ENCODE peak calls at places on chromosomes 3 and 15, in six cellular contexts. W is left ventricle myocardium inferior, K is uterus, L is endothelial cell of umbilical vein, Z is heart left ventricle, Q is gastrocnemius medialis. D is an unnamed sample.
A peak's percentile ranks its signal among the peaks of the same experiment; 100 is the strongest.

GRCh38 chr3:133038731-133039398 is 674 bp downstream of the TMEM108 start:
- DNase-seq in Q (no peak), Z (no peak), W (peak; percentile 16), K (peak; percentile 14), L (no peak), D (no peak)

GRCh38 chr3:13235897-13236296 is 162.7 kb upstream of the IQSEC1 start:
- DNase-seq in Z (no peak), Q (no peak), W (no peak), K (no peak), L (no peak), D (no peak)

GRCh38 chr3:143207338-143207961 is 87.9 kb downstream of the CHST2 start:
- DNase-seq in W (no peak), Q (no peak), K (no peak), Z (no peak), L (no peak), D (no peak)

GRCh38 chr3:110598847-110599490 is 472.6 kb upstream of the NECTIN3 start:
- DNase-seq in W (no peak), L (no peak), Z (no peak), K (no peak), Q (no peak), D (no peak)

GRCh38 chr15:27706300-27706699 is 392.8 kb downstream of the OCA2 start:
- DNase-seq in Z (no peak), L (no peak), W (no peak), Q (no peak), K (no peak), D (no peak)

GRCh38 chr3:184448321-184449160 is 68.7 kb downstream of the CHRD start:
- DNase-seq in L (peak; percentile 96), Z (no peak), K (no peak), Q (no peak), W (no peak), D (no peak)

GRCh38 chr3:176872771-176873209 is 324.5 kb downstream of the TBL1XR1 start:
- DNase-seq in W (no peak), Q (no peak), L (peak; percentile 61), Z (no peak), K (no peak), D (no peak)

GRCh38 chr3:142211034-142211433 is 14.4 kb downstream of the GK5 start:
- DNase-seq in Z (no peak), L (peak; percentile 26), W (no peak), K (no peak), Q (no peak), D (no peak)

GRCh38 chr15:42364529-42364928 is 5.2 kb downstream of the CAPN3 start:
- DNase-seq in L (peak; percentile 76), W (no peak), Z (no peak), Q (no peak), K (peak; percentile 18), D (no peak)

GRCh38 chr3:195807681-195808121 is 4.0 kb downstream of the MUC4 start:
- DNase-seq in Z (no peak), K (no peak), W (no peak), L (no peak), Q (no peak), D (no peak)

GRCh38 chr3:143720381-143720780 is 127.9 kb downstream of the SLC9A9 start:
- DNase-seq in Z (no peak), K (no peak), W (no peak), L (no peak), Q (no peak), D (no peak)

GRCh38 chr15:28456476-28457395 is 76.0 kb downstream of the GOLGA8G start:
- DNase-seq in Q (no peak), Z (no peak), L (no peak), W (no peak), K (no peak), D (peak; percentile 73)

GRCh38 chr15:78565951-78566774 is 843 bp downstream of the CHRNA5 start:
- DNase-seq in Z (no peak), W (no peak), K (no peak), L (peak; percentile 42), Q (no peak), D (no peak)

GRCh38 chr3:140911822-140912221 is 29.8 kb upstream of the SLC25A36 start:
- DNase-seq in W (no peak), Q (no peak), L (no peak), Z (no peak), K (no peak), D (no peak)

GRCh38 chr3:66239513-66240135 is 18.8 kb downstream of the SLC25A26 start:
- DNase-seq in L (no peak), Z (no peak), Q (no peak), W (no peak), K (no peak), D (no peak)

GRCh38 chr3:3316523-3316922 is 137.0 kb upstream of the CRBN start:
- DNase-seq in Z (no peak), K (no peak), Q (no peak), W (no peak), L (no peak), D (no peak)

GRCh38 chr3:71258116-71258515 is 325.4 kb downstream of the FOXP1 start:
- DNase-seq in W (no peak), Q (no peak), Z (no peak), L (peak; percentile 82), K (no peak), D (no peak)

GRCh38 chr3:138593488-138594149 is 441 bp downstream of the CEP70 start:
- DNase-seq in K (no peak), W (no peak), L (no peak), Q (no peak), Z (no peak), D (no peak)

GRCh38 chr3:65665922-65666321 is 372.8 kb downstream of the MAGI1 start:
- DNase-seq in Z (no peak), L (no peak), W (no peak), Q (no peak), K (no peak), D (no peak)

GRCh38 chr3:3666664-3667063 is 132.6 kb upstream of the LRRN1 start:
- DNase-seq in K (no peak), W (no peak), L (no peak), Q (no peak), Z (no peak), D (no peak)

GRCh38 chr3:190658106-190658505 is 144.2 kb downstream of the IL1RAP start:
- DNase-seq in Z (no peak), W (no peak), K (no peak), L (no peak), Q (no peak), D (no peak)

GRCh38 chr3:147195896-147196295 is 210.4 kb downstream of the ZIC4 start:
- DNase-seq in K (no peak), W (no peak), L (no peak), Q (no peak), Z (no peak), D (no peak)

GRCh38 chr3:175260145-175260794 is 401.1 kb downstream of the NAALADL2 start:
- DNase-seq in Z (no peak), K (no peak), L (no peak), W (no peak), Q (no peak), D (no peak)

GRCh38 chr15:39504812-39505211 is 76.1 kb upstream of the THBS1 start:
- DNase-seq in Z (no peak), K (no peak), W (no peak), L (no peak), Q (no peak), D (no peak)

GRCh38 chr15:74132681-74133070 is 2.3 kb downstream of the ISLR2 start:
- DNase-seq in W (no peak), Q (no peak), K (no peak), Z (no peak), L (no peak), D (no peak)

GRCh38 chr3:130288670-130289069 is 56.8 kb upstream of the COL6A5 start:
- DNase-seq in Q (no peak), L (no peak), W (no peak), Z (no peak), K (no peak), D (no peak)

GRCh38 chr3:14352002-14352627 is 50.3 kb upstream of the SLC6A6 start:
- DNase-seq in Z (no peak), Q (no peak), K (no peak), W (no peak), L (no peak), D (no peak)

GRCh38 chr15:66440501-66440900 is 53.8 kb downstream of the MAP2K1 start:
- DNase-seq in W (no peak), Q (no peak), L (no peak), K (no peak), Z (no peak), D (no peak)
- H3K36me3 ChIP-seq in W (peaks cover 89% of the 10 kb centered on the region), Q (no peaks in the 10 kb centered on the region), L (peaks cover 17% of the 10 kb centered on the region), K (no peaks in the 10 kb centered on the region), Z (no peaks in the 10 kb centered on the region), D (peaks cover 71% of the 10 kb centered on the region)

GRCh38 chr15:95659646-95660045 is 670.9 kb upstream of the NR2F2 start:
- DNase-seq in W (peak; percentile 20), Q (peak; percentile 5), Z (peak; percentile 52), K (peak; percentile 18), L (no peak), D (no peak)

GRCh38 chr15:95668201-95668600 is 662.3 kb upstream of the NR2F2 start:
- DNase-seq in L (no peak), Z (no peak), Q (no peak), K (no peak), W (no peak), D (no peak)

GRCh38 chr15:95664435-95664834 is 666.1 kb upstream of the NR2F2 start:
- DNase-seq in Q (no peak), W (no peak), K (no peak), L (no peak), Z (no peak), D (no peak)

GRCh38 chr15:95662638-95663037 is 667.9 kb upstream of the NR2F2 start:
- DNase-seq in W (no peak), Q (no peak), Z (no peak), L (no peak), K (no peak), D (no peak)

GRCh38 chr15:95663156-95663831 is 667.2 kb upstream of the NR2F2 start:
- DNase-seq in Q (no peak), Z (no peak), W (no peak), L (no peak), K (no peak), D (no peak)
- H3K4me3 ChIP-seq in Q (no peak overlapping the region), Z (no peak overlapping the region), W (no peak overlapping the region), L (no peak overlapping the region), K (no peak overlapping the region), D (no peak overlapping the region)

GRCh38 chr15:56469484-56469883 is 4.5 kb upstream of the MNS1 start:
- DNase-seq in Z (no peak), L (no peak), W (no peak), Q (no peak), K (no peak), D (no peak)

GRCh38 chr15:56460947-56461346 is 4.0 kb downstream of the MNS1 start:
- DNase-seq in W (no peak), L (no peak), Q (no peak), K (no peak), Z (no peak), D (no peak)

GRCh38 chr15:56468271-56468912 is 3.5 kb upstream of the MNS1 start:
- DNase-seq in Q (no peak), K (no peak), W (no peak), Z (no peak), L (peak; percentile 24), D (no peak)

GRCh38 chr15:56467626-56468025 is 2.7 kb upstream of the MNS1 start:
- DNase-seq in K (no peak), L (no peak), Z (no peak), Q (no peak), W (no peak), D (no peak)

GRCh38 chr15:56464893-56465520 is at the start of gene MNS1:
- DNase-seq in K (peak; percentile 92), Q (peak; percentile 82), W (peak; percentile 86), Z (peak; percentile 87), L (peak; percentile 98), D (peak; percentile 91)
- TF ChIP-seq CTCF in K (no peak), Q (no peak), W (no peak), Z (no peak), L (no peak), D (no peak)

GRCh38 chr15:72198410-72199270 is 1.1 kb upstream of the GRAMD2A start:
- DNase-seq in W (no peak), L (no peak), Q (no peak), K (no peak), Z (no peak), D (no peak)
- H3K36me3 ChIP-seq in W (peaks cover 51% of the 10 kb centered on the region), L (peaks cover 34% of the 10 kb centered on the region), Q (no peaks in the 10 kb centered on the region), K (no peaks in the 10 kb centered on the region), Z (peaks cover 6% of the 10 kb centered on the region), D (peaks cover 51% of the 10 kb centered on the region)

D was measured in suprapubic skin.